ENCODE peak calls at places on chromosome 6, in seven cellular contexts. V is uterus; K is SJSA1; J is CD8-positive, alpha-beta memory T cell; B is HCT116; H is heart left ventricle; F is astrocyte. O is an unnamed sample.

GRCh38 chr6:91462236-91462635 is 875.4 kb upstream of the MAP3K7 start:
- DNase-seq in V (no peak), K (no peak), J (no peak), B (no peak), H (no peak), F (peak; percentile 82), O (no peak)

GRCh38 chr6:16851758-16852157 is 90.5 kb upstream of the ATXN1 start:
- DNase-seq in V (no peak), K (no peak), J (no peak), B (no peak), H (no peak), F (no peak), O (no peak)

GRCh38 chr6:144922120-144922722 is 637.1 kb downstream of the UTRN start:
- DNase-seq in V (no peak), K (no peak), J (no peak), B (no peak), H (no peak), F (no peak), O (no peak)

GRCh38 chr6:34161857-34162515 is 16.1 kb upstream of the GRM4 start:
- DNase-seq in V (no peak), K (no peak), J (no peak), B (no peak), H (peak; percentile 37), F (no peak), O (no peak)

GRCh38 chr6:1043458-1043836 is 268.5 kb upstream of the FOXQ1 start:
- DNase-seq in V (no peak), K (no peak), J (no peak), B (no peak), H (no peak), F (no peak), O (no peak)

GRCh38 chr6:7050911-7051779 is 56.6 kb upstream of the RREB1 start:
- DNase-seq in V (peak; percentile 21), K (no peak), J (no peak), B (no peak), H (peak; percentile 79), F (peak; percentile 89), O (peak; percentile 53)

GRCh38 chr6:154201708-154202107 is 154.9 kb downstream of the IPCEF1 start:
- DNase-seq in V (no peak), K (no peak), J (no peak), B (no peak), H (no peak), F (no peak), O (no peak)

GRCh38 chr6:3208096-3208774 is 19.2 kb downstream of the TUBB2B start:
- DNase-seq in V (no peak), K (no peak), J (no peak), B (no peak), H (no peak), F (peak; percentile 96), O (no peak)

GRCh38 chr6:43830775-43831174 is 60.8 kb downstream of the VEGFA start:
- DNase-seq in V (no peak), K (no peak), J (no peak), B (no peak), H (no peak), F (no peak), O (no peak)

GRCh38 chr6:138028893-138029292 is 78.3 kb downstream of the PERP start:
- DNase-seq in V (no peak), K (no peak), J (no peak), B (no peak), H (no peak), F (no peak), O (no peak)

GRCh38 chr6:72826744-72827438 is 205.0 kb downstream of the KCNQ5 start:
- DNase-seq in V (no peak), K (no peak), J (no peak), B (no peak), H (no peak), F (peak; percentile 90), O (no peak)

GRCh38 chr6:137025786-137026730 is 18.7 kb downstream of the IL20RA start:
- DNase-seq in V (no peak), K (no peak), J (no peak), B (no peak), H (no peak), F (peak; percentile 78), O (no peak)

GRCh38 chr6:20778917-20779316 is 244.7 kb downstream of the CDKAL1 start:
- DNase-seq in V (no peak), K (no peak), J (no peak), B (no peak), H (no peak), F (no peak), O (no peak)

GRCh38 chr6:32148722-32149576 is 2.8 kb downstream of the PRRT1 start:
- DNase-seq in V (no peak), K (no peak), J (peak; percentile 58), B (no peak), H (peak; percentile 78), F (peak; percentile 6), O (peak; percentile 75)

GRCh38 chr6:170265655-170266054 is 25.2 kb downstream of the DLL1 start:
- DNase-seq in V (no peak), K (no peak), J (no peak), B (peak; percentile 73), H (peak; percentile 79), F (no peak), O (no peak)

GRCh38 chr6:168039849-168040248 is 39.2 kb downstream of the FRMD1 start:
- DNase-seq in V (no peak), K (no peak), J (no peak), B (no peak), H (peak; percentile 36), F (no peak), O (no peak)

GRCh38 chr6:140774080-140774505 is 1358.6 kb upstream of the GJE1 start:
- DNase-seq in V (no peak), K (no peak), J (no peak), B (peak; percentile 4), H (no peak), F (peak; percentile 88), O (no peak)

GRCh38 chr6:116580198-116580597 is 8.9 kb downstream of the RWDD1 start:
- DNase-seq in V (no peak), K (no peak), J (no peak), B (no peak), H (no peak), F (peak; percentile 69), O (no peak)

GRCh38 chr6:13373488-13373886 is 45.1 kb upstream of the TBC1D7 start:
- DNase-seq in V (no peak), K (no peak), J (no peak), B (no peak), H (no peak), F (no peak), O (no peak)

GRCh38 chr6:158606935-158607334 is 37.6 kb downstream of the DYNLT1 start:
- DNase-seq in V (no peak), K (peak; percentile 14), J (no peak), B (no peak), H (no peak), F (no peak), O (no peak)

GRCh38 chr6:160167547-160168391 is 46.2 kb downstream of the SLC22A1 start:
- DNase-seq in V (no peak), K (no peak), J (no peak), B (no peak), H (no peak), F (no peak), O (no peak)

GRCh38 chr6:42403831-42404230 is 47.9 kb downstream of the TRERF1 start:
- DNase-seq in V (no peak), K (no peak), J (no peak), B (no peak), H (no peak), F (no peak), O (no peak)
- H3K4me1 ChIP-seq in V (no peaks in the 10 kb centered on the region), K (peaks cover 46% of the 10 kb centered on the region), J (peaks cover 59% of the 10 kb centered on the region), B (peaks cover 61% of the 10 kb centered on the region), H (peaks cover 32% of the 10 kb centered on the region), F (peaks cover 43% of the 10 kb centered on the region), O (peaks cover 82% of the 10 kb centered on the region)

GRCh38 chr6:152984387-152984872 is 1.6 kb upstream of the FBXO5 start:
- DNase-seq in V (no peak), K (no peak), J (no peak), B (no peak), H (no peak), F (no peak), O (no peak)
- H3K4me3 ChIP-seq in V (peak overlapping the region; percentile 62), K (peak overlapping the region; percentile 82), J (peak overlapping the region; percentile 75), B (peak overlapping the region; percentile 93), H (peak overlapping the region; percentile 66), F (peak overlapping the region; percentile 94), O (peak overlapping the region; percentile 33)

GRCh38 chr6:53464483-53464882 is 80.4 kb downstream of the GCLC start:
- DNase-seq in V (peak; percentile 64), K (no peak), J (no peak), B (no peak), H (no peak), F (no peak), O (no peak)

GRCh38 chr6:53466257-53466656 is 78.6 kb downstream of the GCLC start:
- DNase-seq in V (no peak), K (no peak), J (no peak), B (no peak), H (no peak), F (peak; percentile 25), O (no peak)

GRCh38 chr6:53469163-53469562 is 75.7 kb downstream of the GCLC start:
- DNase-seq in V (no peak), K (no peak), J (no peak), B (no peak), H (no peak), F (no peak), O (no peak)

GRCh38 chr6:53464942-53465460 is 79.9 kb downstream of the GCLC start:
- DNase-seq in V (peak; percentile 92), K (no peak), J (no peak), B (no peak), H (no peak), F (no peak), O (no peak)

DNA sequence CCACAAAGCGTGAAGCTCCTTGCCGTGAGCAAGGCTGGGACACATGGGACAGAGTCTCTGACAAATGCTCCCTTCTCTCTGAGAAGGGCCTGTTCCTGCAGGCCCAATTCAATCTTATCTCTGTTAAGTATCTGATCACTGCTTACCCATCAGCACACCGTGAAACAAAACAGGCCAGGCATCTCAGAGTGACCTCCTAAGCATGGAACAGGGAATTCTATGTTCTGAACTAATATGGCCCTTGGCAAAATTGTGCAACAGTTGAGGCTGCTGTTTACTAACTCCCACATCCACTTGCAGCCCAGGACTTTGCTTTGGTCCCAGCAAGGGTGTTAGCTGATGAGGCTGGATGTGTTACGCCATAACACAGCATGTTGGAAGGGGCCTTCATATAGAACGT is 79.2 kb downstream of the GCLC start:
- DNase-seq in V (peak; percentile 62), K (no peak), J (no peak), B (no peak), H (no peak), F (no peak), O (no peak)
- H3K4me1 ChIP-seq in V (peaks cover 5% of the 10 kb centered on the region), K (no peaks in the 10 kb centered on the region), J (no peaks in the 10 kb centered on the region), B (no peaks in the 10 kb centered on the region), H (no peaks in the 10 kb centered on the region), F (no peaks in the 10 kb centered on the region), O (no peaks in the 10 kb centered on the region)

DNA sequence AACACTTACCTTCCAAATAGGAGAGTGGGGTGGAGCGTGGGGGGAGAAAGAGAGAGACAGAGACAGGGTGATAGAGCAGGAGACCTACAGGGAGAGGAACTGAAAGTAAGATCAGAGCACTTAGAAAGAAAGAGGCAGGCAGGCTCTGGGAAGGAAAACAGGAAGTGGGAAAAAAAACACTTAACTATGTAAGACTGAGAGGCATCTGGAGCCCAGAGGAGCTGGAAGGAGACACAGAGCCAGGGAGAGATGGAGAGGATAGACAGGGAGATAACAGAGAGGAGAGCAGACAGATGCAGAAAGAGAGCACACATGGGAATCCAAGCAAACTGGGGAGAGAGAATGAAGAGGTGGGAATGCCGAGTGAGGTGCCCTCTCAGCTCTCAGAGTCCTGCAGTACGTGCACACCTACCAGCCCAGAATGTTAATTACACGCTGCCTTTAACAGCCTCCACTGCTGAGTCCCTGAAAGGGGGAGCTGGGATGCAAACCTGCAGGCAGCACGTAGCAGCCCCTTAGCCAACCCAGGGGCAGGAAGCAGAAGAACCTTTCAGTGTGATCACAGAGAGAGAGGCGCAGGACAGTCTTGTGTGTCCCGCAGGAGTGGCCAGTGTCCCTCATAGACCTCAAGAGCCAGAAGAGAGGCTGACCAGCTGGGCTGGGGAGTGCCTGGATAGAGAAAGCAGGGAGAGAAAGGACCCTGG is 132.7 kb upstream of the LRFN2 start:
- DNase-seq in V (no peak), K (no peak), J (no peak), B (no peak), H (no peak), F (peak; percentile 44), O (no peak)
- H3K4me3 ChIP-seq in V (peak overlapping the region; percentile 9), K (no peak overlapping the region), J (no peak overlapping the region), B (no peak overlapping the region), H (no peak overlapping the region), F (no peak overlapping the region), O (no peak overlapping the region)